ENCODE peak calls at places on chromosome 18, in seven cellular contexts. Q, Y, U, B, L, Z and A are unnamed samples.

GRCh38 chr18:3585656-3586509 is 135.9 kb downstream of the TGIF1 start:
- DNase-seq in Q (no peak), Y (peak; percentile 85), U (peak; percentile 92), B (peak; percentile 89), L (peak; percentile 24), Z (peak; percentile 56), A (peak; percentile 87)

GRCh38 chr18:57353137-57353939 is 981 bp downstream of the ST8SIA3 start:
- DNase-seq in Q (no peak), Y (no peak), U (no peak), B (peak; percentile 69), L (no peak), Z (peak; percentile 29), A (no peak)

GRCh38 chr18:48805826-48806535 is 144.8 kb downstream of the SMAD7 start:
- DNase-seq in Q (no peak), Y (no peak), U (no peak), B (no peak), L (no peak), Z (no peak), A (no peak)

GRCh38 chr18:44935455-44935854 is 254.8 kb downstream of the SETBP1 start:
- DNase-seq in Q (no peak), Y (no peak), U (no peak), B (no peak), L (no peak), Z (no peak), A (no peak)

GRCh38 chr18:35141567-35142269 is 99.1 kb upstream of the ZNF397 start:
- DNase-seq in Q (no peak), Y (no peak), U (no peak), B (no peak), L (no peak), Z (no peak), A (no peak)

GRCh38 chr18:12476955-12477354 is 69.2 kb downstream of the PRELID3A start:
- DNase-seq in Q (no peak), Y (peak; percentile 7), U (peak; percentile 70), B (no peak), L (no peak), Z (no peak), A (no peak)

GRCh38 chr18:69838620-69839411 is 108.9 kb downstream of the CD226 start:
- DNase-seq in Q (peak; percentile 35), Y (no peak), U (peak; percentile 63), B (no peak), L (no peak), Z (no peak), A (peak; percentile 8)

GRCh38 chr18:9048808-9049494 is 53.5 kb upstream of the NDUFV2 start:
- DNase-seq in Q (no peak), Y (peak; percentile 17), U (no peak), B (no peak), L (no peak), Z (no peak), A (no peak)

GRCh38 chr18:25503567-25504081 is 151.7 kb upstream of the ZNF521 start:
- DNase-seq in Q (peak; percentile 19), Y (peak; percentile 79), U (peak; percentile 16), B (peak; percentile 45), L (no peak), Z (peak; percentile 15), A (no peak)

GRCh38 chr18:12256946-12257345 is 2.8 kb downstream of the CIDEA start:
- DNase-seq in Q (no peak), Y (no peak), U (peak; percentile 25), B (no peak), L (no peak), Z (no peak), A (no peak)

GRCh38 chr18:46372670-46373069 is 268.5 kb downstream of the HAUS1 start:
- DNase-seq in Q (no peak), Y (no peak), U (no peak), B (no peak), L (no peak), Z (no peak), A (no peak)

GRCh38 chr18:44819944-44820510 is 139.3 kb downstream of the SETBP1 start:
- DNase-seq in Q (peak; percentile 6), Y (no peak), U (no peak), B (no peak), L (no peak), Z (peak; percentile 23), A (no peak)

GRCh38 chr18:59232309-59233016 is 12.5 kb downstream of the GRP start:
- DNase-seq in Q (no peak), Y (no peak), U (no peak), B (no peak), L (no peak), Z (no peak), A (no peak)

GRCh38 chr18:23805898-23806297 is 116.6 kb downstream of the LAMA3 start:
- DNase-seq in Q (no peak), Y (no peak), U (no peak), B (no peak), L (no peak), Z (no peak), A (no peak)

GRCh38 chr18:24427484-24427883 is 1.0 kb downstream of the IMPACT start:
- DNase-seq in Q (no peak), Y (peak; percentile 42), U (peak; percentile 46), B (no peak), L (no peak), Z (no peak), A (no peak)

GRCh38 chr18:11666176-11666575 is 22.9 kb upstream of the GNAL start:
- DNase-seq in Q (no peak), Y (no peak), U (no peak), B (no peak), L (no peak), Z (no peak), A (no peak)